ENCODE peak calls at places on chromosome 4, in ten cellular contexts. One of them, this sample, is unnamed.

GRCh38 chr4:59704621-59705020 is 1495.5 kb upstream of the ADGRL3 start:
- DNase-seq in ovary: no peak
- DNase-seq in GM12878: no peak
- DNase-seq in suprapubic skin: no peak
- DNase-seq in H1: no peak
- DNase-seq in transverse colon: no peak
- DNase-seq in tibial nerve: no peak
- DNase-seq in SK-N-SH: no peak
- DNase-seq in esophagus muscularis mucosa: no peak
- DNase-seq in sigmoid colon: no peak
- DNase-seq in this sample: no peak

GRCh38 chr4:1410491-1411325 is 4.5 kb upstream of the NKX1-1 start:
- DNase-seq in H1: peak
- DNase-seq in transverse colon: no peak
- DNase-seq in SK-N-SH: peak
- DNase-seq in suprapubic skin: no peak
- DNase-seq in ovary: peak
- DNase-seq in sigmoid colon: peak
- DNase-seq in tibial nerve: no peak
- DNase-seq in GM12878: no peak
- DNase-seq in esophagus muscularis mucosa: no peak
- DNase-seq in this sample: no peak

GRCh38 chr4:7159923-7160322 is 32.4 kb upstream of the SORCS2 start:
- DNase-seq in SK-N-SH: no peak
- DNase-seq in ovary: no peak
- DNase-seq in tibial nerve: peak
- DNase-seq in transverse colon: no peak
- DNase-seq in sigmoid colon: no peak
- DNase-seq in H1: no peak
- DNase-seq in suprapubic skin: peak
- DNase-seq in GM12878: no peak
- DNase-seq in esophagus muscularis mucosa: no peak
- DNase-seq in this sample: no peak

GRCh38 chr4:22500831-22501714 is 14.8 kb downstream of the ADGRA3 start:
- DNase-seq in H1: no peak
- DNase-seq in transverse colon: peak
- DNase-seq in SK-N-SH: no peak
- DNase-seq in ovary: no peak
- DNase-seq in sigmoid colon: no peak
- DNase-seq in tibial nerve: no peak
- DNase-seq in suprapubic skin: no peak
- DNase-seq in GM12878: peak
- DNase-seq in esophagus muscularis mucosa: peak
- DNase-seq in this sample: peak

GRCh38 chr4:8343051-8343966 is 73.8 kb downstream of the HTRA3 start:
- DNase-seq in esophagus muscularis mucosa: no peak
- DNase-seq in tibial nerve: no peak
- DNase-seq in SK-N-SH: no peak
- DNase-seq in transverse colon: peak
- DNase-seq in ovary: peak
- DNase-seq in sigmoid colon: peak
- DNase-seq in GM12878: no peak
- DNase-seq in H1: no peak
- DNase-seq in suprapubic skin: peak
- DNase-seq in this sample: no peak

GRCh38 chr4:56302775-56303174 is 84.5 kb downstream of the AASDH start:
- DNase-seq in tibial nerve: no peak
- DNase-seq in suprapubic skin: no peak
- DNase-seq in SK-N-SH: no peak
- DNase-seq in esophagus muscularis mucosa: no peak
- DNase-seq in transverse colon: no peak
- DNase-seq in sigmoid colon: no peak
- DNase-seq in H1: no peak
- DNase-seq in GM12878: no peak
- DNase-seq in ovary: no peak
- DNase-seq in this sample: no peak

GRCh38 chr4:11614426-11614825 is 185.7 kb upstream of the HS3ST1 start:
- DNase-seq in suprapubic skin: no peak
- DNase-seq in transverse colon: no peak
- DNase-seq in sigmoid colon: no peak
- DNase-seq in ovary: no peak
- DNase-seq in GM12878: no peak
- DNase-seq in H1: no peak
- DNase-seq in tibial nerve: no peak
- DNase-seq in esophagus muscularis mucosa: no peak
- DNase-seq in SK-N-SH: no peak
- DNase-seq in this sample: peak

GRCh38 chr4:20297246-20297645 is 45.5 kb downstream of the SLIT2 start:
- DNase-seq in tibial nerve: no peak
- DNase-seq in SK-N-SH: no peak
- DNase-seq in transverse colon: no peak
- DNase-seq in GM12878: no peak
- DNase-seq in H1: no peak
- DNase-seq in ovary: no peak
- DNase-seq in esophagus muscularis mucosa: no peak
- DNase-seq in suprapubic skin: no peak
- DNase-seq in sigmoid colon: no peak
- DNase-seq in this sample: no peak

DNA sequence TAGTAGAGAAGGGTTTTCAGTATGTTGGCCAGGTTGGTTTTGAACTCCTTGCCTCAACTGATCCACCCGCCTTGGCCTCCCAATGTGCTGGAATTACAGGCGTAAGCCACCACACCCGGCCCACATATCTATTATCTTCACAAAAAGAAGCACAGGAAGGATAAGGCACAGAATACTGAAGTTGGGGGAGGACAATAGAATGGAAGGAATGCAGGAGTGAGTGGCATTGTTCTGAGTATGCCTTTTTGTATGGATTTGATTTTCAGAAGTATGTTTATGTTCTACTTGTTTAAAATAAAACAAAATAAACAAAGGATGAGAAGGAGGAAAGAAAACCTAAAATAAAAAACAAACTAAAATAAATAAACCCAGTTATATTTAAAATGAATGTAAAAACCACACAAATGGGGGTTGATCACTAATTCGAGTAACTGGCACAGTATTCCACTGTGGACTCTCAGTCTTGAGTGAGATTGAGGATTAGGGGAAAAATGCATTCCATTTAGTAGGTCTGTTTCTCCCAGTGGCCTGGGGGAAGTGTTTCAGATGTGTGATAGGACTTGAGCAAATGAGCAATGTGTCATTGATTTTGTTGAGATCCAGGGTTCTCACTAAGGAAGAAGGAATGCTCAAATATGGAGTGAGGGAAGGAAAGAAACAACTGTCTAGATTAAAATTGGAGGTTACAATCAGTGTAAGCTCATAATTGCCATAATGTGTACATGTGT is 109.0 kb upstream of the C1QTNF7 start:
- DNase-seq in tibial nerve: no peak
- DNase-seq in GM12878: no peak
- DNase-seq in ovary: no peak
- DNase-seq in transverse colon: no peak
- DNase-seq in H1: no peak
- DNase-seq in SK-N-SH: no peak
- DNase-seq in suprapubic skin: no peak
- DNase-seq in esophagus muscularis mucosa: no peak
- DNase-seq in sigmoid colon: no peak
- DNase-seq in this sample: no peak
- TF ChIP-seq EP300 in tibial nerve: no peak
- TF ChIP-seq EP300 in GM12878: no peak
- TF ChIP-seq EP300 in ovary: no peak
- TF ChIP-seq EP300 in transverse colon: no peak
- TF ChIP-seq EP300 in H1: no peak
- TF ChIP-seq EP300 in SK-N-SH: no peak
- TF ChIP-seq EP300 in suprapubic skin: no peak
- TF ChIP-seq EP300 in esophagus muscularis mucosa: no peak
- TF ChIP-seq EP300 in sigmoid colon: no peak
- TF ChIP-seq EP300 in this sample: no peak

GRCh38 chr4:36227913-36228312 is 16.4 kb downstream of the ARAP2 start:
- DNase-seq in ovary: no peak
- DNase-seq in transverse colon: no peak
- DNase-seq in SK-N-SH: no peak
- DNase-seq in sigmoid colon: no peak
- DNase-seq in H1: no peak
- DNase-seq in esophagus muscularis mucosa: no peak
- DNase-seq in tibial nerve: no peak
- DNase-seq in GM12878: no peak
- DNase-seq in suprapubic skin: no peak
- DNase-seq in this sample: no peak

GRCh38 chr4:36230523-36230922 is 13.8 kb downstream of the ARAP2 start:
- DNase-seq in H1: no peak
- DNase-seq in sigmoid colon: no peak
- DNase-seq in esophagus muscularis mucosa: no peak
- DNase-seq in transverse colon: no peak
- DNase-seq in SK-N-SH: no peak
- DNase-seq in tibial nerve: no peak
- DNase-seq in ovary: no peak
- DNase-seq in suprapubic skin: no peak
- DNase-seq in GM12878: no peak
- DNase-seq in this sample: no peak

GRCh38 chr4:36224969-36225903 is 19.1 kb downstream of the ARAP2 start:
- DNase-seq in esophagus muscularis mucosa: no peak
- DNase-seq in H1: no peak
- DNase-seq in SK-N-SH: no peak
- DNase-seq in suprapubic skin: no peak
- DNase-seq in transverse colon: no peak
- DNase-seq in GM12878: no peak
- DNase-seq in ovary: no peak
- DNase-seq in tibial nerve: no peak
- DNase-seq in sigmoid colon: no peak
- DNase-seq in this sample: no peak

GRCh38 chr4:36222702-36223101 is 21.6 kb downstream of the ARAP2 start:
- DNase-seq in H1: no peak
- DNase-seq in SK-N-SH: no peak
- DNase-seq in ovary: no peak
- DNase-seq in transverse colon: no peak
- DNase-seq in GM12878: no peak
- DNase-seq in suprapubic skin: no peak
- DNase-seq in tibial nerve: no peak
- DNase-seq in esophagus muscularis mucosa: no peak
- DNase-seq in sigmoid colon: no peak
- DNase-seq in this sample: no peak

DNA sequence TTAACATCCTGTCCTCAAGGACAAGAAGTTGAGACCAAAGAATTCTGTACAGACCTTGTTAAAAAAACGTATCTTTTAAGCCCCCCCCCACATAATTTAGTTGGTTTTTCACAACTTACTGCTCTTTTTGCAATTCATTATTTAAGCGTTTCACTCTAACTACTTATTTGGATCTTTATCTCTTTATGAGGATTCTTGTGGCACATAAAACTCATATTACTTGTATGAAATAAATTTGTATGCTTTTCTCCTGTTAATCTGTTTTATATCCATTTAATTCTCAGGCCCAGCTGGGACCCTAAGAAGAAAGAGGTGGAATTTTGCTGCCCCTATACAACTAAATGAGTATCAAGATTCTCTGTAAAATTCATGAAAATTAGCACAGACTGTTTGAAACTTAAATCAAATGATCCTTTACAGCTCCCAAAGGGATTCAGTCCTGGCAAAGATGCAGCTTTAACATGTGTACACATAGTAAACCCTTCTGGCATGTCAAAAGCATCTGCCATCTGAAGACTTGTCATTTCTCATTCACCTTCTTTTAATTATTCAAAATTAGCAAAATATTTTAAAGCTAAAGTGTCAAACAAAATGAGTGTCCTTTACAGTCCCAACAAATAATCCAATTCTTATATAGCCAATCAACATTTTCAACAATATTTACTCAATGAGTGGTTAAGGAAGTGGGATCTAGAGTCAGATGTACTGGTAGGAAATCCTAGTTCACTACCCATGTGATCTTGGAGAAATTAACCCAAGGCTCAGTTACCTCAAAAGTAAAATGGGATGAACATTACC is 17.7 kb downstream of the ARAP2 start:
- DNase-seq in H1: no peak
- DNase-seq in esophagus muscularis mucosa: no peak
- DNase-seq in transverse colon: no peak
- DNase-seq in GM12878: no peak
- DNase-seq in SK-N-SH: no peak
- DNase-seq in suprapubic skin: no peak
- DNase-seq in tibial nerve: no peak
- DNase-seq in ovary: no peak
- DNase-seq in sigmoid colon: no peak
- DNase-seq in this sample: no peak
- TF ChIP-seq EP300 in H1: no peak
- TF ChIP-seq EP300 in esophagus muscularis mucosa: no peak
- TF ChIP-seq EP300 in transverse colon: no peak
- TF ChIP-seq EP300 in GM12878: no peak
- TF ChIP-seq EP300 in SK-N-SH: no peak
- TF ChIP-seq EP300 in suprapubic skin: no peak
- TF ChIP-seq EP300 in tibial nerve: no peak
- TF ChIP-seq EP300 in ovary: no peak
- TF ChIP-seq EP300 in sigmoid colon: no peak
- TF ChIP-seq EP300 in this sample: no peak

DNA sequence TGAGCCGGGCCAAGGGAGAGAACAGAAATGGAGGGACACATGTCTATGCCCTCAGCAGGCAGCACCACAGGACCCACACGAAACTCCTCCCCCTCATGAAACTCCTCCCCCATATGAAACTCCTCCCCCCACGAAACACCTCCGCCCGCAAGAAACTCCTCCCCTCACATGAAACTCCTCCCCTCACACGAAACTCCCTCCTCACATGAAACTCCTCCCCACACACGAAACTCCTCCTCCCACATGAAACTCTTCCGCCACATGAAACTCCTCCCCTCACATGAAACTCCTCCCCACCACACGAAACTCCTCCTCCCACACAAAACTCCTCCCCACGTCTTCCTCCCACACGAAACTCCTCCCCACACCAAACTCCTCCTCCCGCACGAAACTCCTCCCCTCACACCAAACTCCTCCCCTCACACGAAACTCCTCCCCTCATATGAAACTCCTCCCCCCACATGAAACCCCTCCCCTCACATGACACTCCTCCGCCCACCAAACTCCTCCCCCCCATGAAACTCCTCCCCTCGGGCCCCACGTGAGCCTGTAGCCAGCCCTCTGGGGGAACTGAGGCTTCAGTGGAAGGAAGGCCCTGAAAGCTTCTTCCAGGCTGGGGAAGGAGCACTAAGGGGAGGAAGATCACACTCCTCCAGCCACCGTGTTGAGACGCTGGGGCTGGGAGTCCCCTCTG is 15.2 kb downstream of the ADRA2C start:
- DNase-seq in tibial nerve: no peak
- DNase-seq in H1: no peak
- DNase-seq in esophagus muscularis mucosa: no peak
- DNase-seq in suprapubic skin: no peak
- DNase-seq in sigmoid colon: no peak
- DNase-seq in ovary: no peak
- DNase-seq in SK-N-SH: peak
- DNase-seq in transverse colon: no peak
- DNase-seq in GM12878: no peak
- DNase-seq in this sample: peak
- TF ChIP-seq EP300 in tibial nerve: no peak
- TF ChIP-seq EP300 in H1: no peak
- TF ChIP-seq EP300 in esophagus muscularis mucosa: no peak
- TF ChIP-seq EP300 in suprapubic skin: no peak
- TF ChIP-seq EP300 in sigmoid colon: no peak
- TF ChIP-seq EP300 in ovary: no peak
- TF ChIP-seq EP300 in SK-N-SH: no peak
- TF ChIP-seq EP300 in transverse colon: no peak
- TF ChIP-seq EP300 in GM12878: no peak
- TF ChIP-seq EP300 in this sample: no peak

GRCh38 chr4:86934147-86934771 is 552 bp upstream of the AFF1 start:
- DNase-seq in ovary: no peak
- DNase-seq in GM12878: no peak
- DNase-seq in SK-N-SH: peak
- DNase-seq in esophagus muscularis mucosa: no peak
- DNase-seq in transverse colon: peak
- DNase-seq in H1: no peak
- DNase-seq in sigmoid colon: no peak
- DNase-seq in tibial nerve: no peak
- DNase-seq in suprapubic skin: no peak
- DNase-seq in this sample: no peak

GRCh38 chr4:86935499-86935832 is 655 bp downstream of the AFF1 start:
- DNase-seq in esophagus muscularis mucosa: no peak
- DNase-seq in SK-N-SH: peak
- DNase-seq in transverse colon: no peak
- DNase-seq in sigmoid colon: no peak
- DNase-seq in tibial nerve: no peak
- DNase-seq in GM12878: no peak
- DNase-seq in suprapubic skin: peak
- DNase-seq in H1: no peak
- DNase-seq in ovary: no peak
- DNase-seq in this sample: no peak

GRCh38 chr4:86939123-86939522 is 4.3 kb downstream of the AFF1 start:
- DNase-seq in H1: no peak
- DNase-seq in GM12878: no peak
- DNase-seq in esophagus muscularis mucosa: no peak
- DNase-seq in suprapubic skin: no peak
- DNase-seq in transverse colon: no peak
- DNase-seq in SK-N-SH: no peak
- DNase-seq in sigmoid colon: no peak
- DNase-seq in tibial nerve: no peak
- DNase-seq in ovary: no peak
- DNase-seq in this sample: no peak

GRCh38 chr4:86935833-86936721 is 1.3 kb downstream of the AFF1 start:
- DNase-seq in tibial nerve: peak
- DNase-seq in esophagus muscularis mucosa: peak
- DNase-seq in GM12878: peak
- DNase-seq in SK-N-SH: no peak
- DNase-seq in sigmoid colon: peak
- DNase-seq in suprapubic skin: peak
- DNase-seq in H1: peak
- DNase-seq in transverse colon: peak
- DNase-seq in ovary: peak
- DNase-seq in this sample: peak

GRCh38 chr4:86934772-86935498 is at the start of gene AFF1:
- DNase-seq in tibial nerve: peak
- DNase-seq in GM12878: peak
- DNase-seq in ovary: peak
- DNase-seq in H1: peak
- DNase-seq in transverse colon: peak
- DNase-seq in sigmoid colon: peak
- DNase-seq in suprapubic skin: peak
- DNase-seq in esophagus muscularis mucosa: peak
- DNase-seq in SK-N-SH: peak
- DNase-seq in this sample: peak
- TF ChIP-seq EP300 in tibial nerve: peak
- TF ChIP-seq EP300 in GM12878: no peak
- TF ChIP-seq EP300 in ovary: peak
- TF ChIP-seq EP300 in H1: no peak
- TF ChIP-seq EP300 in transverse colon: no peak
- TF ChIP-seq EP300 in sigmoid colon: no peak
- TF ChIP-seq EP300 in suprapubic skin: no peak
- TF ChIP-seq EP300 in esophagus muscularis mucosa: peak
- TF ChIP-seq EP300 in SK-N-SH: no peak
- TF ChIP-seq EP300 in this sample: no peak